ENCODE peak calls at places on chromosomes 11 and 22, in ten cellular contexts. One of them, this sample, is unnamed.

GRCh38 chr22:30591191-30591587 is 521 bp downstream of the PES1 start:
- DNase-seq in activated naive CD4-positive, alpha-beta T cell treated with Interleukin-2 at 50 U/mL for 16 hours: peak
- DNase-seq in brain microvascular endothelial cell: peak
- DNase-seq in memory B cell: no peak
- DNase-seq in fibroblast of mammary gland: peak
- DNase-seq in progenitor cell of endocrine pancreas: no peak
- DNase-seq in activated CD4-positive, alpha-beta T cell treated with anti-CD3 and anti-CD28 coated beads, Interleukin-2, amount 50 U/mL, for 24 hours: no peak
- DNase-seq in T-helper 1 cell: no peak
- DNase-seq in lower lobe of right lung: no peak
- DNase-seq in neural crest cell: no peak
- DNase-seq in this sample: no peak

GRCh38 chr22:36012332-36012731 is 16.3 kb downstream of the RBFOX2 start:
- DNase-seq in fibroblast of mammary gland: no peak
- DNase-seq in activated naive CD4-positive, alpha-beta T cell treated with Interleukin-2 at 50 U/mL for 16 hours: no peak
- DNase-seq in memory B cell: no peak
- DNase-seq in activated CD4-positive, alpha-beta T cell treated with anti-CD3 and anti-CD28 coated beads, Interleukin-2, amount 50 U/mL, for 24 hours: no peak
- DNase-seq in lower lobe of right lung: no peak
- DNase-seq in neural crest cell: no peak
- DNase-seq in progenitor cell of endocrine pancreas: no peak
- DNase-seq in T-helper 1 cell: no peak
- DNase-seq in brain microvascular endothelial cell: no peak
- DNase-seq in this sample: no peak

GRCh38 chr11:23423119-23423518 is 562.8 kb upstream of the CCDC179 start:
- DNase-seq in T-helper 1 cell: no peak
- DNase-seq in neural crest cell: no peak
- DNase-seq in progenitor cell of endocrine pancreas: no peak
- DNase-seq in lower lobe of right lung: no peak
- DNase-seq in memory B cell: no peak
- DNase-seq in activated naive CD4-positive, alpha-beta T cell treated with Interleukin-2 at 50 U/mL for 16 hours: no peak
- DNase-seq in activated CD4-positive, alpha-beta T cell treated with anti-CD3 and anti-CD28 coated beads, Interleukin-2, amount 50 U/mL, for 24 hours: no peak
- DNase-seq in fibroblast of mammary gland: no peak
- DNase-seq in brain microvascular endothelial cell: peak
- DNase-seq in this sample: no peak

GRCh38 chr11:68749061-68749491 is 2.2 kb downstream of the TESMIN start:
- DNase-seq in lower lobe of right lung: no peak
- DNase-seq in T-helper 1 cell: no peak
- DNase-seq in progenitor cell of endocrine pancreas: no peak
- DNase-seq in activated CD4-positive, alpha-beta T cell treated with anti-CD3 and anti-CD28 coated beads, Interleukin-2, amount 50 U/mL, for 24 hours: no peak
- DNase-seq in brain microvascular endothelial cell: peak
- DNase-seq in fibroblast of mammary gland: no peak
- DNase-seq in memory B cell: no peak
- DNase-seq in activated naive CD4-positive, alpha-beta T cell treated with Interleukin-2 at 50 U/mL for 16 hours: no peak
- DNase-seq in neural crest cell: peak
- DNase-seq in this sample: no peak

GRCh38 chr22:37295213-37295886 is 13.0 kb downstream of the CYTH4 start:
- DNase-seq in neural crest cell: no peak
- DNase-seq in lower lobe of right lung: no peak
- DNase-seq in brain microvascular endothelial cell: no peak
- DNase-seq in fibroblast of mammary gland: no peak
- DNase-seq in activated CD4-positive, alpha-beta T cell treated with anti-CD3 and anti-CD28 coated beads, Interleukin-2, amount 50 U/mL, for 24 hours: no peak
- DNase-seq in T-helper 1 cell: no peak
- DNase-seq in memory B cell: no peak
- DNase-seq in activated naive CD4-positive, alpha-beta T cell treated with Interleukin-2 at 50 U/mL for 16 hours: no peak
- DNase-seq in progenitor cell of endocrine pancreas: no peak
- DNase-seq in this sample: no peak

GRCh38 chr11:119178166-119178680 is 7.1 kb upstream of the NHERF4 start:
- DNase-seq in fibroblast of mammary gland: no peak
- DNase-seq in progenitor cell of endocrine pancreas: no peak
- DNase-seq in T-helper 1 cell: no peak
- DNase-seq in activated naive CD4-positive, alpha-beta T cell treated with Interleukin-2 at 50 U/mL for 16 hours: no peak
- DNase-seq in neural crest cell: no peak
- DNase-seq in brain microvascular endothelial cell: no peak
- DNase-seq in activated CD4-positive, alpha-beta T cell treated with anti-CD3 and anti-CD28 coated beads, Interleukin-2, amount 50 U/mL, for 24 hours: no peak
- DNase-seq in lower lobe of right lung: no peak
- DNase-seq in memory B cell: no peak
- DNase-seq in this sample: no peak

GRCh38 chr11:61917357-61918109 is at the start of gene RAB3IL1:
- DNase-seq in activated CD4-positive, alpha-beta T cell treated with anti-CD3 and anti-CD28 coated beads, Interleukin-2, amount 50 U/mL, for 24 hours: no peak
- DNase-seq in neural crest cell: peak
- DNase-seq in progenitor cell of endocrine pancreas: peak
- DNase-seq in activated naive CD4-positive, alpha-beta T cell treated with Interleukin-2 at 50 U/mL for 16 hours: no peak
- DNase-seq in memory B cell: no peak
- DNase-seq in fibroblast of mammary gland: peak
- DNase-seq in T-helper 1 cell: no peak
- DNase-seq in lower lobe of right lung: no peak
- DNase-seq in brain microvascular endothelial cell: no peak
- DNase-seq in this sample: peak

GRCh38 chr11:62497132-62497915 is 49.3 kb downstream of the AHNAK start:
- DNase-seq in memory B cell: no peak
- DNase-seq in brain microvascular endothelial cell: peak
- DNase-seq in activated CD4-positive, alpha-beta T cell treated with anti-CD3 and anti-CD28 coated beads, Interleukin-2, amount 50 U/mL, for 24 hours: no peak
- DNase-seq in T-helper 1 cell: no peak
- DNase-seq in lower lobe of right lung: no peak
- DNase-seq in progenitor cell of endocrine pancreas: no peak
- DNase-seq in fibroblast of mammary gland: peak
- DNase-seq in activated naive CD4-positive, alpha-beta T cell treated with Interleukin-2 at 50 U/mL for 16 hours: no peak
- DNase-seq in neural crest cell: no peak
- DNase-seq in this sample: no peak

GRCh38 chr22:48719978-48720661 is 1107.6 kb downstream of the BRD1 start:
- DNase-seq in activated CD4-positive, alpha-beta T cell treated with anti-CD3 and anti-CD28 coated beads, Interleukin-2, amount 50 U/mL, for 24 hours: no peak
- DNase-seq in T-helper 1 cell: no peak
- DNase-seq in lower lobe of right lung: no peak
- DNase-seq in brain microvascular endothelial cell: no peak
- DNase-seq in activated naive CD4-positive, alpha-beta T cell treated with Interleukin-2 at 50 U/mL for 16 hours: no peak
- DNase-seq in memory B cell: no peak
- DNase-seq in neural crest cell: no peak
- DNase-seq in fibroblast of mammary gland: no peak
- DNase-seq in progenitor cell of endocrine pancreas: no peak
- DNase-seq in this sample: no peak

GRCh38 chr11:69201048-69201365 is 45.3 kb downstream of the SMIM38 start:
- DNase-seq in lower lobe of right lung: no peak
- DNase-seq in progenitor cell of endocrine pancreas: no peak
- DNase-seq in T-helper 1 cell: no peak
- DNase-seq in activated naive CD4-positive, alpha-beta T cell treated with Interleukin-2 at 50 U/mL for 16 hours: no peak
- DNase-seq in activated CD4-positive, alpha-beta T cell treated with anti-CD3 and anti-CD28 coated beads, Interleukin-2, amount 50 U/mL, for 24 hours: no peak
- DNase-seq in fibroblast of mammary gland: no peak
- DNase-seq in neural crest cell: no peak
- DNase-seq in memory B cell: no peak
- DNase-seq in brain microvascular endothelial cell: no peak
- DNase-seq in this sample: no peak

GRCh38 chr11:61023086-61024035 is 51.9 kb downstream of the CD6 start:
- DNase-seq in progenitor cell of endocrine pancreas: no peak
- DNase-seq in neural crest cell: no peak
- DNase-seq in T-helper 1 cell: peak
- DNase-seq in memory B cell: no peak
- DNase-seq in brain microvascular endothelial cell: no peak
- DNase-seq in fibroblast of mammary gland: no peak
- DNase-seq in activated naive CD4-positive, alpha-beta T cell treated with Interleukin-2 at 50 U/mL for 16 hours: peak
- DNase-seq in activated CD4-positive, alpha-beta T cell treated with anti-CD3 and anti-CD28 coated beads, Interleukin-2, amount 50 U/mL, for 24 hours: no peak
- DNase-seq in lower lobe of right lung: no peak
- DNase-seq in this sample: no peak

GRCh38 chr22:50674606-50675552 is 2.3 kb downstream of the SHANK3 start:
- DNase-seq in activated CD4-positive, alpha-beta T cell treated with anti-CD3 and anti-CD28 coated beads, Interleukin-2, amount 50 U/mL, for 24 hours: no peak
- DNase-seq in neural crest cell: peak
- DNase-seq in brain microvascular endothelial cell: no peak
- DNase-seq in T-helper 1 cell: no peak
- DNase-seq in fibroblast of mammary gland: no peak
- DNase-seq in lower lobe of right lung: peak
- DNase-seq in progenitor cell of endocrine pancreas: peak
- DNase-seq in activated naive CD4-positive, alpha-beta T cell treated with Interleukin-2 at 50 U/mL for 16 hours: peak
- DNase-seq in memory B cell: no peak
- DNase-seq in this sample: peak

GRCh38 chr22:25759825-25760231 is 17.8 kb downstream of the MYO18B start:
- DNase-seq in lower lobe of right lung: no peak
- DNase-seq in activated naive CD4-positive, alpha-beta T cell treated with Interleukin-2 at 50 U/mL for 16 hours: no peak
- DNase-seq in activated CD4-positive, alpha-beta T cell treated with anti-CD3 and anti-CD28 coated beads, Interleukin-2, amount 50 U/mL, for 24 hours: no peak
- DNase-seq in progenitor cell of endocrine pancreas: no peak
- DNase-seq in brain microvascular endothelial cell: peak
- DNase-seq in memory B cell: no peak
- DNase-seq in T-helper 1 cell: no peak
- DNase-seq in neural crest cell: no peak
- DNase-seq in fibroblast of mammary gland: peak
- DNase-seq in this sample: no peak

GRCh38 chr11:120288021-120288420 is 37.1 kb upstream of the TLCD5 start:
- DNase-seq in activated CD4-positive, alpha-beta T cell treated with anti-CD3 and anti-CD28 coated beads, Interleukin-2, amount 50 U/mL, for 24 hours: no peak
- DNase-seq in progenitor cell of endocrine pancreas: no peak
- DNase-seq in fibroblast of mammary gland: no peak
- DNase-seq in activated naive CD4-positive, alpha-beta T cell treated with Interleukin-2 at 50 U/mL for 16 hours: no peak
- DNase-seq in lower lobe of right lung: no peak
- DNase-seq in memory B cell: no peak
- DNase-seq in brain microvascular endothelial cell: no peak
- DNase-seq in neural crest cell: no peak
- DNase-seq in T-helper 1 cell: no peak
- DNase-seq in this sample: no peak

GRCh38 chr11:28108909-28109308 is 721 bp downstream of the METTL15 start:
- DNase-seq in fibroblast of mammary gland: no peak
- DNase-seq in progenitor cell of endocrine pancreas: no peak
- DNase-seq in activated naive CD4-positive, alpha-beta T cell treated with Interleukin-2 at 50 U/mL for 16 hours: no peak
- DNase-seq in activated CD4-positive, alpha-beta T cell treated with anti-CD3 and anti-CD28 coated beads, Interleukin-2, amount 50 U/mL, for 24 hours: no peak
- DNase-seq in brain microvascular endothelial cell: no peak
- DNase-seq in lower lobe of right lung: no peak
- DNase-seq in memory B cell: no peak
- DNase-seq in T-helper 1 cell: no peak
- DNase-seq in neural crest cell: no peak
- DNase-seq in this sample: no peak

GRCh38 chr22:22578702-22579424 is 19.8 kb upstream of the PRAME start:
- DNase-seq in lower lobe of right lung: no peak
- DNase-seq in T-helper 1 cell: no peak
- DNase-seq in activated CD4-positive, alpha-beta T cell treated with anti-CD3 and anti-CD28 coated beads, Interleukin-2, amount 50 U/mL, for 24 hours: no peak
- DNase-seq in progenitor cell of endocrine pancreas: no peak
- DNase-seq in brain microvascular endothelial cell: peak
- DNase-seq in activated naive CD4-positive, alpha-beta T cell treated with Interleukin-2 at 50 U/mL for 16 hours: no peak
- DNase-seq in memory B cell: no peak
- DNase-seq in neural crest cell: no peak
- DNase-seq in fibroblast of mammary gland: peak
- DNase-seq in this sample: no peak

GRCh38 chr22:47030143-47030641 is 267.7 kb downstream of the TBC1D22A start:
- DNase-seq in activated naive CD4-positive, alpha-beta T cell treated with Interleukin-2 at 50 U/mL for 16 hours: no peak
- DNase-seq in activated CD4-positive, alpha-beta T cell treated with anti-CD3 and anti-CD28 coated beads, Interleukin-2, amount 50 U/mL, for 24 hours: no peak
- DNase-seq in brain microvascular endothelial cell: peak
- DNase-seq in neural crest cell: no peak
- DNase-seq in fibroblast of mammary gland: peak
- DNase-seq in T-helper 1 cell: no peak
- DNase-seq in lower lobe of right lung: no peak
- DNase-seq in memory B cell: no peak
- DNase-seq in progenitor cell of endocrine pancreas: no peak
- DNase-seq in this sample: no peak

GRCh38 chr22:44664149-44664548 is 37.9 kb upstream of the PRR5 start:
- DNase-seq in brain microvascular endothelial cell: peak
- DNase-seq in T-helper 1 cell: peak
- DNase-seq in fibroblast of mammary gland: no peak
- DNase-seq in memory B cell: no peak
- DNase-seq in progenitor cell of endocrine pancreas: no peak
- DNase-seq in lower lobe of right lung: peak
- DNase-seq in activated naive CD4-positive, alpha-beta T cell treated with Interleukin-2 at 50 U/mL for 16 hours: peak
- DNase-seq in neural crest cell: no peak
- DNase-seq in activated CD4-positive, alpha-beta T cell treated with anti-CD3 and anti-CD28 coated beads, Interleukin-2, amount 50 U/mL, for 24 hours: no peak
- DNase-seq in this sample: no peak

GRCh38 chr11:113615098-113615497 is 91.0 kb downstream of the TMPRSS5 start:
- DNase-seq in brain microvascular endothelial cell: no peak
- DNase-seq in activated naive CD4-positive, alpha-beta T cell treated with Interleukin-2 at 50 U/mL for 16 hours: no peak
- DNase-seq in T-helper 1 cell: no peak
- DNase-seq in fibroblast of mammary gland: no peak
- DNase-seq in lower lobe of right lung: no peak
- DNase-seq in activated CD4-positive, alpha-beta T cell treated with anti-CD3 and anti-CD28 coated beads, Interleukin-2, amount 50 U/mL, for 24 hours: no peak
- DNase-seq in memory B cell: no peak
- DNase-seq in progenitor cell of endocrine pancreas: no peak
- DNase-seq in neural crest cell: no peak
- DNase-seq in this sample: no peak

GRCh38 chr11:72263363-72263762 is 19.4 kb upstream of the PHOX2A start:
- DNase-seq in neural crest cell: no peak
- DNase-seq in lower lobe of right lung: no peak
- DNase-seq in fibroblast of mammary gland: peak
- DNase-seq in activated CD4-positive, alpha-beta T cell treated with anti-CD3 and anti-CD28 coated beads, Interleukin-2, amount 50 U/mL, for 24 hours: no peak
- DNase-seq in activated naive CD4-positive, alpha-beta T cell treated with Interleukin-2 at 50 U/mL for 16 hours: no peak
- DNase-seq in memory B cell: no peak
- DNase-seq in brain microvascular endothelial cell: peak
- DNase-seq in T-helper 1 cell: no peak
- DNase-seq in progenitor cell of endocrine pancreas: no peak
- DNase-seq in this sample: no peak

GRCh38 chr22:42648368-42649260 is 578 bp downstream of the CYB5R3 start:
- DNase-seq in activated naive CD4-positive, alpha-beta T cell treated with Interleukin-2 at 50 U/mL for 16 hours: peak
- DNase-seq in progenitor cell of endocrine pancreas: no peak
- DNase-seq in brain microvascular endothelial cell: no peak
- DNase-seq in T-helper 1 cell: peak
- DNase-seq in neural crest cell: no peak
- DNase-seq in fibroblast of mammary gland: peak
- DNase-seq in activated CD4-positive, alpha-beta T cell treated with anti-CD3 and anti-CD28 coated beads, Interleukin-2, amount 50 U/mL, for 24 hours: peak
- DNase-seq in memory B cell: no peak
- DNase-seq in lower lobe of right lung: peak
- DNase-seq in this sample: no peak

GRCh38 chr11:105244157-105244820 is 104.7 kb upstream of the CARD18 start:
- DNase-seq in activated CD4-positive, alpha-beta T cell treated with anti-CD3 and anti-CD28 coated beads, Interleukin-2, amount 50 U/mL, for 24 hours: no peak
- DNase-seq in fibroblast of mammary gland: peak
- DNase-seq in brain microvascular endothelial cell: peak
- DNase-seq in T-helper 1 cell: no peak
- DNase-seq in activated naive CD4-positive, alpha-beta T cell treated with Interleukin-2 at 50 U/mL for 16 hours: no peak
- DNase-seq in neural crest cell: no peak
- DNase-seq in progenitor cell of endocrine pancreas: no peak
- DNase-seq in lower lobe of right lung: no peak
- DNase-seq in memory B cell: no peak
- DNase-seq in this sample: no peak

GRCh38 chr22:27983361-27983791 is 64.3 kb upstream of the PITPNB start:
- DNase-seq in T-helper 1 cell: no peak
- DNase-seq in memory B cell: no peak
- DNase-seq in lower lobe of right lung: no peak
- DNase-seq in neural crest cell: no peak
- DNase-seq in activated CD4-positive, alpha-beta T cell treated with anti-CD3 and anti-CD28 coated beads, Interleukin-2, amount 50 U/mL, for 24 hours: no peak
- DNase-seq in progenitor cell of endocrine pancreas: no peak
- DNase-seq in brain microvascular endothelial cell: no peak
- DNase-seq in fibroblast of mammary gland: no peak
- DNase-seq in activated naive CD4-positive, alpha-beta T cell treated with Interleukin-2 at 50 U/mL for 16 hours: no peak
- DNase-seq in this sample: no peak

GRCh38 chr11:132008872-132009271 is 638.5 kb downstream of the NTM start:
- DNase-seq in memory B cell: no peak
- DNase-seq in lower lobe of right lung: no peak
- DNase-seq in activated CD4-positive, alpha-beta T cell treated with anti-CD3 and anti-CD28 coated beads, Interleukin-2, amount 50 U/mL, for 24 hours: no peak
- DNase-seq in T-helper 1 cell: no peak
- DNase-seq in activated naive CD4-positive, alpha-beta T cell treated with Interleukin-2 at 50 U/mL for 16 hours: no peak
- DNase-seq in neural crest cell: no peak
- DNase-seq in progenitor cell of endocrine pancreas: no peak
- DNase-seq in brain microvascular endothelial cell: no peak
- DNase-seq in fibroblast of mammary gland: no peak
- DNase-seq in this sample: no peak

GRCh38 chr11:124676386-124676785 is 2.7 kb downstream of the SPA17 start:
- DNase-seq in activated CD4-positive, alpha-beta T cell treated with anti-CD3 and anti-CD28 coated beads, Interleukin-2, amount 50 U/mL, for 24 hours: no peak
- DNase-seq in fibroblast of mammary gland: peak
- DNase-seq in memory B cell: no peak
- DNase-seq in brain microvascular endothelial cell: peak
- DNase-seq in T-helper 1 cell: no peak
- DNase-seq in activated naive CD4-positive, alpha-beta T cell treated with Interleukin-2 at 50 U/mL for 16 hours: no peak
- DNase-seq in progenitor cell of endocrine pancreas: no peak
- DNase-seq in neural crest cell: no peak
- DNase-seq in lower lobe of right lung: no peak
- DNase-seq in this sample: no peak

GRCh38 chr22:20105456-20106204 is 10.3 kb upstream of the RANBP1 start:
- DNase-seq in brain microvascular endothelial cell: no peak
- DNase-seq in T-helper 1 cell: no peak
- DNase-seq in memory B cell: no peak
- DNase-seq in neural crest cell: no peak
- DNase-seq in activated CD4-positive, alpha-beta T cell treated with anti-CD3 and anti-CD28 coated beads, Interleukin-2, amount 50 U/mL, for 24 hours: no peak
- DNase-seq in lower lobe of right lung: peak
- DNase-seq in fibroblast of mammary gland: no peak
- DNase-seq in activated naive CD4-positive, alpha-beta T cell treated with Interleukin-2 at 50 U/mL for 16 hours: no peak
- DNase-seq in progenitor cell of endocrine pancreas: no peak
- DNase-seq in this sample: no peak

GRCh38 chr22:35568751-35569725 is 28.4 kb downstream of the RASD2 start:
- DNase-seq in lower lobe of right lung: no peak
- DNase-seq in activated CD4-positive, alpha-beta T cell treated with anti-CD3 and anti-CD28 coated beads, Interleukin-2, amount 50 U/mL, for 24 hours: no peak
- DNase-seq in activated naive CD4-positive, alpha-beta T cell treated with Interleukin-2 at 50 U/mL for 16 hours: no peak
- DNase-seq in progenitor cell of endocrine pancreas: no peak
- DNase-seq in brain microvascular endothelial cell: peak
- DNase-seq in memory B cell: no peak
- DNase-seq in fibroblast of mammary gland: peak
- DNase-seq in T-helper 1 cell: no peak
- DNase-seq in neural crest cell: no peak
- DNase-seq in this sample: no peak

GRCh38 chr11:3944198-3944597 is 88.7 kb downstream of the STIM1 start:
- DNase-seq in fibroblast of mammary gland: peak
- DNase-seq in neural crest cell: no peak
- DNase-seq in T-helper 1 cell: no peak
- DNase-seq in lower lobe of right lung: no peak
- DNase-seq in activated CD4-positive, alpha-beta T cell treated with anti-CD3 and anti-CD28 coated beads, Interleukin-2, amount 50 U/mL, for 24 hours: no peak
- DNase-seq in memory B cell: no peak
- DNase-seq in activated naive CD4-positive, alpha-beta T cell treated with Interleukin-2 at 50 U/mL for 16 hours: no peak
- DNase-seq in brain microvascular endothelial cell: no peak
- DNase-seq in progenitor cell of endocrine pancreas: no peak
- DNase-seq in this sample: no peak